ENCODE peak calls at places on chromosomes 7 and 10, in seven cellular contexts. S is transverse colon, C is tibial nerve, L is brain microvascular endothelial cell, O is BJ, H is DND-41, G is sigmoid colon. B is an unnamed sample.

GRCh38 chr10:60578217-60578616 is 188.5 kb upstream of the ANK3 start:
- DNase-seq in O (no peak), L (no peak), G (no peak), C (no peak), H (no peak), S (no peak), B (no peak)

GRCh38 chr7:17770710-17771375 is 169.5 kb downstream of the SNX13 start:
- DNase-seq in O (no peak), C (no peak), G (no peak), L (no peak), S (no peak), H (no peak), B (no peak)

GRCh38 chr7:55502209-55502608 is 70.1 kb downstream of the VOPP1 start:
- DNase-seq in L (no peak), O (no peak), S (no peak), C (no peak), G (no peak), H (no peak), B (no peak)

GRCh38 chr10:43062402-43063160 is 14.3 kb upstream of the RET start:
- DNase-seq in C (no peak), O (no peak), H (no peak), S (no peak), G (no peak), L (no peak), B (no peak)

GRCh38 chr10:126468876-126469643 is 80.8 kb upstream of the ADAM12 start:
- DNase-seq in L (peak; percentile 68), H (peak; percentile 10), S (no peak), O (no peak), C (no peak), G (no peak), B (peak; percentile 17)

GRCh38 chr10:52212062-52212461 is 102.0 kb upstream of the DKK1 start:
- DNase-seq in C (no peak), S (peak; percentile 13), H (no peak), O (no peak), G (no peak), L (no peak), B (no peak)

GRCh38 chr10:77887631-77888355 is 38.8 kb downstream of the DLG5 start:
- DNase-seq in G (no peak), O (no peak), C (no peak), S (no peak), H (no peak), L (no peak), B (no peak)

GRCh38 chr10:34628174-34628802 is 186.8 kb downstream of the PARD3 start:
- DNase-seq in G (peak; percentile 76), H (no peak), L (peak; percentile 58), S (peak; percentile 76), C (peak; percentile 37), O (no peak), B (no peak)

GRCh38 chr7:111266613-111267012 is 175.7 kb downstream of the LRRN3 start:
- DNase-seq in S (no peak), G (no peak), L (peak; percentile 28), O (peak; percentile 80), H (no peak), C (no peak), B (peak; percentile 10)

GRCh38 chr7:122884186-122884585 is 2.1 kb downstream of the CADPS2 start:
- DNase-seq in C (no peak), H (no peak), L (no peak), S (no peak), G (no peak), O (no peak), B (no peak)

GRCh38 chr7:26853788-26854393 is 10.5 kb downstream of the SKAP2 start:
- DNase-seq in L (no peak), S (no peak), G (no peak), C (no peak), H (no peak), O (no peak), B (no peak)

GRCh38 chr7:117673839-117674238 is 194.0 kb downstream of the CFTR start:
- DNase-seq in S (no peak), H (no peak), G (no peak), O (no peak), L (peak; percentile 45), C (no peak), B (peak; percentile 5)

GRCh38 chr10:88115968-88116367 is 252.5 kb downstream of the PTEN start:
- DNase-seq in C (no peak), G (no peak), O (peak; percentile 49), S (no peak), H (no peak), L (no peak), B (no peak)

GRCh38 chr7:28988818-28989595 is 30.9 kb upstream of the TRIL start:
- DNase-seq in S (peak; percentile 21), H (no peak), O (peak; percentile 83), C (no peak), G (peak; percentile 82), L (peak; percentile 77), B (peak; percentile 75)

GRCh38 chr10:131931981-131932380 is 31.2 kb downstream of the PPP2R2D start:
- DNase-seq in H (no peak), G (peak; percentile 60), S (no peak), L (no peak), O (no peak), C (no peak), B (no peak)

GRCh38 chr10:112247791-112248190 is 35.4 kb upstream of the TECTB start:
- DNase-seq in O (no peak), C (no peak), H (no peak), L (no peak), G (no peak), S (no peak), B (no peak)

GRCh38 chr7:74405191-74405898 is 48.4 kb upstream of the GTF2IRD1 start:
- DNase-seq in S (no peak), C (no peak), G (peak; percentile 57), O (no peak), L (peak; percentile 12), H (no peak), B (no peak)

GRCh38 chr7:49479421-49479820 is 294.0 kb upstream of the VWC2 start:
- DNase-seq in C (no peak), S (no peak), O (no peak), L (no peak), H (no peak), G (no peak), B (no peak)

GRCh38 chr7:49479936-49480544 is 293.4 kb upstream of the VWC2 start:
- DNase-seq in O (no peak), L (no peak), C (no peak), H (no peak), G (no peak), S (no peak), B (no peak)

GRCh38 chr7:49488573-49488972 is 284.9 kb upstream of the VWC2 start:
- DNase-seq in G (no peak), S (no peak), H (no peak), L (no peak), O (no peak), C (no peak), B (no peak)

GRCh38 chr7:49486974-49487919 is 286.2 kb upstream of the VWC2 start:
- DNase-seq in O (no peak), L (no peak), S (no peak), G (no peak), H (no peak), C (no peak), B (no peak)

DNA sequence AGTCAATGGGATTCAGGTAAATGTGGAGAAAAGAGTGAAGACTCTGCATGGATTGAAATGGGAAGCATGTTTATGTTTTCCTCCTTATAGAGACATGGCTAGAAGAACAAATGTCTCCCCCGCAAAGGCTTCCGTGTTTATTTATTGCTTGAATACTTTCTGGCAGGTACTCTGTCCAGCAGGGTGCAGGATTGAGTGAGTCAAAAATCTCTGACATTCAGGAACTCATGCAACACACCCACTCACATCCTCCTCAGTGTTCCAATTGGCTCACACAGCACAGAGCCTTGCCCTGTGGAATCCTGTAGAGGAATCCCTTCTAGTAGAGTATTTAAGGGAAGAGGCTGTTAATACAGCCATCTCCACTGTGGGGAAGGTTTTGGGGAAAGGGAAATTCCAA is 290.3 kb upstream of the VWC2 start:
- DNase-seq in L (no peak), H (no peak), G (no peak), C (no peak), S (peak; percentile 8), O (no peak), B (no peak)
- TF ChIP-seq CTCF in L (no peak), H (peak; percentile 34), G (no peak), C (no peak), S (no peak), O (no peak), B (no peak)

GRCh38 chr10:10794776-10795175 is 222.9 kb upstream of the CELF2 start:
- DNase-seq in S (no peak), O (no peak), L (peak; percentile 96), H (peak; percentile 11), G (no peak), C (no peak), B (no peak)
- H3K4me3 ChIP-seq in S (no peak overlapping the region), O (no peak overlapping the region), L (peak overlapping the region; percentile 34), H (no peak overlapping the region), G (no peak overlapping the region), C (no peak overlapping the region), B (no peak overlapping the region)

GRCh38 chr7:20404371-20404770 is 73.7 kb downstream of the ITGB8 start:
- DNase-seq in C (no peak), G (no peak), O (no peak), H (no peak), S (no peak), L (no peak), B (no peak)

GRCh38 chr7:20407585-20408466 is 77.1 kb downstream of the ITGB8 start:
- DNase-seq in O (peak; percentile 22), H (no peak), C (peak; percentile 25), S (no peak), L (peak; percentile 12), G (peak; percentile 63), B (no peak)

GRCh38 chr7:20403356-20403755 is 72.7 kb downstream of the ITGB8 start:
- DNase-seq in C (peak; percentile 51), G (peak; percentile 74), L (no peak), H (no peak), O (no peak), S (no peak), B (no peak)

GRCh38 chr7:20399516-20399915 is 68.8 kb downstream of the ITGB8 start:
- DNase-seq in O (no peak), C (no peak), L (no peak), G (no peak), H (no peak), S (no peak), B (no peak)

GRCh38 chr7:20402297-20403230 is 71.9 kb downstream of the ITGB8 start:
- DNase-seq in H (no peak), C (no peak), G (no peak), L (no peak), O (no peak), S (no peak), B (no peak)
- TF ChIP-seq CTCF in H (peak; percentile 19), C (peak; percentile 22), G (no peak), L (peak; percentile 38), O (peak; percentile 42), S (peak; percentile 14), B (peak; percentile 33)

DNA sequence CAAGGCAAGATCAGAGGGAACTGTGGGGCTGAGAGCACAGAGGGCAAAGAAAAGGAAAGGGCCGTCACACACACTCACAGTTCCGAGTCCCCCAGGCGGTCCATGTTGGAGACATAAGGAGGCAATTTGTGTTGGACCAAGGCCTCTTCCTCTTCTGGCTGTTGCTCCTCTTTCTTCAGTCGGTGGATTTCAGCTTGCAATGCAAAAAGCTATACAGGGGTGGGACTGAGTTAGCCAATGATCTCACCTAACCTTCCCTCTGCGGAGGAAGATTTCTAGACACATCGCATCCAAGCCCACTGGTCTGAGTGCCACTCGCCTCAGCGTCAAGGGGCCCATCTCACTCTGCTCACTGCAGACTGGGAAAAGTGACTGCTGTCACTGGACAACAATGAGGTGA is 5.5 kb downstream of the WDR91 start:
- DNase-seq in H (no peak), O (no peak), S (no peak), C (no peak), L (no peak), G (no peak), B (no peak)
- H3K4me3 ChIP-seq in H (no peak overlapping the region), O (no peak overlapping the region), S (no peak overlapping the region), C (no peak overlapping the region), L (no peak overlapping the region), G (no peak overlapping the region), B (no peak overlapping the region)

GRCh38 chr10:79202188-79203013 is 133.6 kb downstream of the ZMIZ1 start:
- DNase-seq in S (peak; percentile 38), O (no peak), L (no peak), H (peak; percentile 54), G (peak; percentile 83), C (no peak), B (no peak)
- TF ChIP-seq CTCF in S (no peak), O (peak; percentile 67), L (peak; percentile 80), H (peak; percentile 58), G (no peak), C (peak; percentile 48), B (peak; percentile 75)

B was measured in HFF-Myc.